ENCODE peak calls at places on chromosomes 16 and 17, in ten cellular contexts. One of them, this sample, is unnamed.

GRCh38 chr17:65085397-65085796 is 28.9 kb upstream of the GNA13 start:
- DNase-seq in endodermal cell: peak; percentile 74
- DNase-seq in heart left ventricle: no peak
- DNase-seq in WERI-Rb-1: peak; percentile 25
- DNase-seq in adrenal gland: no peak
- DNase-seq in body of pancreas: no peak
- DNase-seq in HepG2: no peak
- DNase-seq in uterus: no peak
- DNase-seq in colonic mucosa: no peak
- DNase-seq in AG04450: no peak
- DNase-seq in this sample: no peak

GRCh38 chr17:59845595-59846390 is 47.0 kb downstream of the TUBD1 start:
- DNase-seq in endodermal cell: peak; percentile 70
- DNase-seq in heart left ventricle: no peak
- DNase-seq in WERI-Rb-1: peak; percentile 52
- DNase-seq in adrenal gland: peak; percentile 48
- DNase-seq in body of pancreas: peak; percentile 72
- DNase-seq in HepG2: peak; percentile 89
- DNase-seq in uterus: no peak
- DNase-seq in colonic mucosa: peak; percentile 89
- DNase-seq in AG04450: no peak
- DNase-seq in this sample: peak; percentile 91

GRCh38 chr16:824194-824593 is 23.7 kb upstream of the GNG13 start:
- DNase-seq in endodermal cell: no peak
- DNase-seq in heart left ventricle: no peak
- DNase-seq in WERI-Rb-1: no peak
- DNase-seq in adrenal gland: no peak
- DNase-seq in body of pancreas: no peak
- DNase-seq in HepG2: no peak
- DNase-seq in uterus: no peak
- DNase-seq in colonic mucosa: no peak
- DNase-seq in AG04450: no peak
- DNase-seq in this sample: no peak

GRCh38 chr16:19861069-19861468 is 23.6 kb downstream of the GPRC5B start:
- DNase-seq in endodermal cell: no peak
- DNase-seq in heart left ventricle: no peak
- DNase-seq in WERI-Rb-1: no peak
- DNase-seq in adrenal gland: no peak
- DNase-seq in body of pancreas: no peak
- DNase-seq in HepG2: no peak
- DNase-seq in uterus: no peak
- DNase-seq in colonic mucosa: no peak
- DNase-seq in AG04450: no peak
- DNase-seq in this sample: no peak

GRCh38 chr16:62035115-62036092 is 834 bp downstream of the CDH8 start:
- DNase-seq in endodermal cell: peak; percentile 91
- DNase-seq in heart left ventricle: peak; percentile 41
- DNase-seq in WERI-Rb-1: no peak
- DNase-seq in adrenal gland: no peak
- DNase-seq in body of pancreas: no peak
- DNase-seq in HepG2: no peak
- DNase-seq in uterus: no peak
- DNase-seq in colonic mucosa: no peak
- DNase-seq in AG04450: no peak
- DNase-seq in this sample: no peak

GRCh38 chr17:70050931-70051330 is 24.1 kb upstream of the KCNJ16 start:
- DNase-seq in endodermal cell: no peak
- DNase-seq in heart left ventricle: no peak
- DNase-seq in WERI-Rb-1: no peak
- DNase-seq in adrenal gland: no peak
- DNase-seq in body of pancreas: no peak
- DNase-seq in HepG2: no peak
- DNase-seq in uterus: no peak
- DNase-seq in colonic mucosa: no peak
- DNase-seq in AG04450: no peak
- DNase-seq in this sample: no peak

GRCh38 chr16:88706288-88706964 is at the start of the genes CTU2 and RNF166:
- DNase-seq in endodermal cell: peak; percentile 94
- DNase-seq in heart left ventricle: peak; percentile 97
- DNase-seq in WERI-Rb-1: peak; percentile 71
- DNase-seq in adrenal gland: peak; percentile 91
- DNase-seq in body of pancreas: peak; percentile 92
- DNase-seq in HepG2: peak; percentile 76
- DNase-seq in uterus: peak; percentile 88
- DNase-seq in colonic mucosa: peak; percentile 90
- DNase-seq in AG04450: peak; percentile 34
- DNase-seq in this sample: peak; percentile 47

GRCh38 chr16:3672571-3673041 is 18.1 kb downstream of the DNASE1 start:
- DNase-seq in endodermal cell: no peak
- DNase-seq in heart left ventricle: peak; percentile 48
- DNase-seq in WERI-Rb-1: no peak
- DNase-seq in adrenal gland: no peak
- DNase-seq in body of pancreas: no peak
- DNase-seq in HepG2: no peak
- DNase-seq in uterus: no peak
- DNase-seq in colonic mucosa: no peak
- DNase-seq in AG04450: no peak
- DNase-seq in this sample: no peak

DNA sequence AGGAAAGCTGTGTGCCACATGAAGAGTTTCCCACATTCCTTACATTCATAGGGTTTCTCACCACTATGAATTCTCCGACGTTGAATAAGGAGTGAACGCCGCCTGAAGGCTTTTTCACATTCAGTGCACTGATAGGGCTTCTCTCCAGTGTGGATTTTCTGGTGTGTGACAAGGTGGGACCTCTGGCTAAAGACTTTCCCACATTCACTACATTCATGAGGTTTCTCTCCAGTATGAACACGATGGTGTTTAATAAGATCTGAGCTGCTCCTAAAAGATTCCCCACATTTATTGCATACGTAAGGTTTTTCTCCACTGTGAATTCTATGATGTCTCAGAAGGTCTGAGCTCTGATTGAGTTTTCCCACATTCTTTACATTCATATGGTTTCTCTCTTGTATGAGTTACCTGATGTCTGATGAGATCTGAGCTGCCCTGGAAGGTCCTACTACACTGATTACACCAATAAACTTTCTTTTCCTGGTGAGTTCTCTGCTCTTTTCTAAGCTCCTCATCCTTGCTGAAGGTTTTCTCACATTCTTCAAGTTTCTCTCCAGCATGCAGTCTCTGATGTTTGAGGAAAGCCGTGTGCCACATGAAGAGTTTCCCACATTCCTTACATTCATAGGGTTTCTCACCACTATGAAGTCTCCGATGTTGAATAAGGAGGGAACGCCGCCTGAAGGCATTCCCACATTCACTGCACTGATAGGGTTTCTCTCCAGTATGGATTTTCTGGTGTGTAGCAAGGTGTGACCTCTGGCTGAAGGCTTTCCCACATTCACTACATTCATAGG is 10.0 kb downstream of the ZNF594 start:
- DNase-seq in endodermal cell: peak; percentile 3
- DNase-seq in heart left ventricle: no peak
- DNase-seq in WERI-Rb-1: no peak
- DNase-seq in adrenal gland: no peak
- DNase-seq in body of pancreas: no peak
- DNase-seq in HepG2: no peak
- DNase-seq in uterus: no peak
- DNase-seq in colonic mucosa: no peak
- DNase-seq in AG04450: no peak
- DNase-seq in this sample: no peak
- H3K4me3 ChIP-seq in endodermal cell: peak overlapping the region; percentile 82
- H3K4me3 ChIP-seq in heart left ventricle: no peak overlapping the region
- H3K4me3 ChIP-seq in WERI-Rb-1: no peak overlapping the region
- H3K4me3 ChIP-seq in adrenal gland: no peak overlapping the region
- H3K4me3 ChIP-seq in body of pancreas: no peak overlapping the region
- H3K4me3 ChIP-seq in HepG2: no peak overlapping the region
- H3K4me3 ChIP-seq in uterus: no peak overlapping the region
- H3K4me3 ChIP-seq in colonic mucosa: no peak overlapping the region
- H3K4me3 ChIP-seq in AG04450: no peak overlapping the region
- H3K4me3 ChIP-seq in this sample: no peak overlapping the region

GRCh38 chr17:48541574-48542113 is 3.3 kb downstream of the HOXB2 start:
- DNase-seq in endodermal cell: peak; percentile 79
- DNase-seq in heart left ventricle: peak; percentile 83
- DNase-seq in WERI-Rb-1: no peak
- DNase-seq in adrenal gland: peak; percentile 58
- DNase-seq in body of pancreas: no peak
- DNase-seq in HepG2: no peak
- DNase-seq in uterus: peak; percentile 83
- DNase-seq in colonic mucosa: no peak
- DNase-seq in AG04450: no peak
- DNase-seq in this sample: no peak

GRCh38 chr17:48540213-48540612 is 4.7 kb downstream of the HOXB2 start:
- DNase-seq in endodermal cell: no peak
- DNase-seq in heart left ventricle: no peak
- DNase-seq in WERI-Rb-1: no peak
- DNase-seq in adrenal gland: no peak
- DNase-seq in body of pancreas: no peak
- DNase-seq in HepG2: no peak
- DNase-seq in uterus: no peak
- DNase-seq in colonic mucosa: no peak
- DNase-seq in AG04450: no peak
- DNase-seq in this sample: no peak

GRCh38 chr17:48542114-48542955 is 2.6 kb downstream of the HOXB2 start:
- DNase-seq in endodermal cell: peak; percentile 75
- DNase-seq in heart left ventricle: no peak
- DNase-seq in WERI-Rb-1: no peak
- DNase-seq in adrenal gland: peak; percentile 38
- DNase-seq in body of pancreas: no peak
- DNase-seq in HepG2: no peak
- DNase-seq in uterus: no peak
- DNase-seq in colonic mucosa: no peak
- DNase-seq in AG04450: no peak
- DNase-seq in this sample: no peak

GRCh38 chr17:48539177-48539576 is 5.7 kb downstream of the HOXB2 start:
- DNase-seq in endodermal cell: no peak
- DNase-seq in heart left ventricle: no peak
- DNase-seq in WERI-Rb-1: no peak
- DNase-seq in adrenal gland: no peak
- DNase-seq in body of pancreas: no peak
- DNase-seq in HepG2: no peak
- DNase-seq in uterus: no peak
- DNase-seq in colonic mucosa: no peak
- DNase-seq in AG04450: no peak
- DNase-seq in this sample: peak; percentile 87

DNA sequence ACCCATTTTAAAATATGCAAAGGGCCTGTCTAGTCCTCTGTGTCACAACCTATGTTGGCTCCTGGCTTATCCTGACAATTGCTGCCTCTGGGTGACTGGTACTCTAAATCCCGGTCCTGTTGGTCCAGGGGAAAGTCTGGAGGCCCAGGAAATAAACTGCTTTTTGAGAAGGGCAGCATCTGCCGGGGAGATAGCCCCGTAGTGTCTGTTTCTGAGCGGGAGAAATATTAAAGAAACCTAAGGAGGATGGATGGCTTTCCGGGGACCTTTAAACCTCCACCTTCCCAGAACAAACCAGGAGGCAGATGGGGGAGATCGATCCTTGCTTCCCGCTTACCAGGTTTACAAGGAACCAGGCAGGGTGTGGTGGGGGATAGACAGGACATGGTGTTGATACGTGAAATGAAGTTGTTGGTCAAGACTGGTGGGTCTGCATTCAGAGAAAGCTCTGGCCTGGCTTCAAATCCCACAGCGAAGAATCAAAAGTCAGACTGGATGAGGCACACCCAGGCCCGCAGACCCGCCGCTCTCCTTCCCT is 3.8 kb downstream of the HOXB2 start:
- DNase-seq in endodermal cell: peak; percentile 66
- DNase-seq in heart left ventricle: no peak
- DNase-seq in WERI-Rb-1: no peak
- DNase-seq in adrenal gland: no peak
- DNase-seq in body of pancreas: no peak
- DNase-seq in HepG2: no peak
- DNase-seq in uterus: no peak
- DNase-seq in colonic mucosa: no peak
- DNase-seq in AG04450: no peak
- DNase-seq in this sample: no peak
- H3K27me3 ChIP-seq in endodermal cell: peaks cover 75% of the 10 kb centered on the region
- H3K27me3 ChIP-seq in heart left ventricle: peaks cover 13% of the 10 kb centered on the region
- H3K27me3 ChIP-seq in WERI-Rb-1: peaks cover 94% of the 10 kb centered on the region
- H3K27me3 ChIP-seq in adrenal gland: no peaks in the 10 kb centered on the region
- H3K27me3 ChIP-seq in body of pancreas: no peaks in the 10 kb centered on the region
- H3K27me3 ChIP-seq in HepG2: peaks cover 74% of the 10 kb centered on the region
- H3K27me3 ChIP-seq in uterus: no peaks in the 10 kb centered on the region
- H3K27me3 ChIP-seq in colonic mucosa: no peaks in the 10 kb centered on the region
- H3K27me3 ChIP-seq in AG04450: no peaks in the 10 kb centered on the region
- H3K27me3 ChIP-seq in this sample: no peaks in the 10 kb centered on the region

GRCh38 chr17:61414936-61415251 is 15.3 kb downstream of the TBX2 start:
- DNase-seq in endodermal cell: peak; percentile 38
- DNase-seq in heart left ventricle: no peak
- DNase-seq in WERI-Rb-1: no peak
- DNase-seq in adrenal gland: no peak
- DNase-seq in body of pancreas: no peak
- DNase-seq in HepG2: no peak
- DNase-seq in uterus: no peak
- DNase-seq in colonic mucosa: no peak
- DNase-seq in AG04450: no peak
- DNase-seq in this sample: no peak

GRCh38 chr17:61416540-61417363 is 17.1 kb downstream of the TBX2 start:
- DNase-seq in endodermal cell: peak; percentile 100
- DNase-seq in heart left ventricle: peak; percentile 93
- DNase-seq in WERI-Rb-1: peak; percentile 99
- DNase-seq in adrenal gland: peak; percentile 93
- DNase-seq in body of pancreas: peak; percentile 82
- DNase-seq in HepG2: peak; percentile 91
- DNase-seq in uterus: peak; percentile 89
- DNase-seq in colonic mucosa: peak; percentile 80
- DNase-seq in AG04450: no peak
- DNase-seq in this sample: peak; percentile 47

GRCh38 chr17:61416211-61416539 is 16.5 kb downstream of the TBX2 start:
- DNase-seq in endodermal cell: no peak
- DNase-seq in heart left ventricle: no peak
- DNase-seq in WERI-Rb-1: no peak
- DNase-seq in adrenal gland: peak; percentile 20
- DNase-seq in body of pancreas: no peak
- DNase-seq in HepG2: no peak
- DNase-seq in uterus: no peak
- DNase-seq in colonic mucosa: no peak
- DNase-seq in AG04450: no peak
- DNase-seq in this sample: no peak

GRCh38 chr17:61414141-61414935 is 14.7 kb downstream of the TBX2 start:
- DNase-seq in endodermal cell: peak; percentile 51
- DNase-seq in heart left ventricle: no peak
- DNase-seq in WERI-Rb-1: peak; percentile 14
- DNase-seq in adrenal gland: peak; percentile 46
- DNase-seq in body of pancreas: no peak
- DNase-seq in HepG2: no peak
- DNase-seq in uterus: peak; percentile 38
- DNase-seq in colonic mucosa: peak; percentile 29
- DNase-seq in AG04450: no peak
- DNase-seq in this sample: no peak

DNA sequence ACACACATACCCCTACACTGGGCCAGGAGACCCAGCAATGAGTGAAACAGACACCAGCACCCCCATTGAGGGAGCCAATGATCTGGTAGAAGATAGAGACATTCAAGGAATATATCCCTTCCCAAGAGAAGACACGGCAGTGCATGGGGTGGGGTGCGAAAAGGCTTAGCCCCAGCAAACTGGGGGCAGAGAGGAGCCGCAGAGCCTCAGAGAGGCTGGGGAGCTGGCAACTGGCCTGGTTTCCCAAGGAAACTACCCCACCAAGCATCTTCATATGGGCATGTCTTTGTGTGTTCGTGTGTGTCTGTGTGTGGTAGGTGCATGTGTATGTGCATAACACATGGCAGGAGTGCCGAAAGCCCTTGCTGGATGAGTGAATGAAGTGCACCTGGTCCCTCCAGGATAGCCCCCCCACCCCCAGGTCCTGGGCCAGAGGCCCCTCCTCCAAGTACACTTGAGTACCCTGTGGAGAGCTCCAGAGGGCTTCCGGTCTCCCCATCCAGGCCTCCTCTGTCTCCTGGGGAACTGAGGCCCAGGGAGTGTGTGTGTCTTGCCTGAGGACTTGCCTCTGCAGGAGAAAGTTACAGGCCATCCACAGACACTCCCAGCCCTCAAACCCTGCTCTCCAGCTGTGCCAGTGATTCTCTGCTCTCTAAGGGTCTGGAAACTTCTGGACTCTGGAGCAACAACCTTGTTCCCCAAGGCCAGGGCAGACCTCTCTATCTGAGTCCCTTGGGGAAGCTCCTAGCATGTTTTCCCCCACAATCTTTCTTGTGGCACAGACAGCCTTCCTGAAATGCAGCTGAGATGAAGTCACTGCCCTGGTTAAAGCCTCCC is 15.9 kb downstream of the TBX2 start:
- DNase-seq in endodermal cell: peak; percentile 56
- DNase-seq in heart left ventricle: no peak
- DNase-seq in WERI-Rb-1: no peak
- DNase-seq in adrenal gland: peak; percentile 22
- DNase-seq in body of pancreas: no peak
- DNase-seq in HepG2: no peak
- DNase-seq in uterus: no peak
- DNase-seq in colonic mucosa: peak; percentile 16
- DNase-seq in AG04450: no peak
- DNase-seq in this sample: no peak
- H3K4me3 ChIP-seq in endodermal cell: no peak overlapping the region
- H3K4me3 ChIP-seq in heart left ventricle: no peak overlapping the region
- H3K4me3 ChIP-seq in WERI-Rb-1: no peak overlapping the region
- H3K4me3 ChIP-seq in adrenal gland: no peak overlapping the region
- H3K4me3 ChIP-seq in body of pancreas: no peak overlapping the region
- H3K4me3 ChIP-seq in HepG2: no peak overlapping the region
- H3K4me3 ChIP-seq in uterus: no peak overlapping the region
- H3K4me3 ChIP-seq in colonic mucosa: no peak overlapping the region
- H3K4me3 ChIP-seq in AG04450: no peak overlapping the region
- H3K4me3 ChIP-seq in this sample: no peak overlapping the region

GRCh38 chr17:13917635-13918034 is 151.7 kb upstream of the COX10 start:
- DNase-seq in endodermal cell: no peak
- DNase-seq in heart left ventricle: no peak
- DNase-seq in WERI-Rb-1: no peak
- DNase-seq in adrenal gland: no peak
- DNase-seq in body of pancreas: no peak
- DNase-seq in HepG2: no peak
- DNase-seq in uterus: no peak
- DNase-seq in colonic mucosa: no peak
- DNase-seq in AG04450: no peak
- DNase-seq in this sample: no peak
- H3K27me3 ChIP-seq in endodermal cell: no peaks in the 10 kb centered on the region
- H3K27me3 ChIP-seq in heart left ventricle: no peaks in the 10 kb centered on the region
- H3K27me3 ChIP-seq in WERI-Rb-1: no peaks in the 10 kb centered on the region
- H3K27me3 ChIP-seq in adrenal gland: no peaks in the 10 kb centered on the region
- H3K27me3 ChIP-seq in body of pancreas: no peaks in the 10 kb centered on the region
- H3K27me3 ChIP-seq in HepG2: no peaks in the 10 kb centered on the region
- H3K27me3 ChIP-seq in uterus: no peaks in the 10 kb centered on the region
- H3K27me3 ChIP-seq in colonic mucosa: no peaks in the 10 kb centered on the region
- H3K27me3 ChIP-seq in AG04450: no peaks in the 10 kb centered on the region
- H3K27me3 ChIP-seq in this sample: no peaks in the 10 kb centered on the region

This sample was measured in kidney epithelial cell.